ENCODE peak calls at places on chromosomes 2 and 18, in five cellular contexts. U, A, T, Y and I are unnamed samples.

GRCh38 chr2:230575640-230576324 is 136.9 kb upstream of the CAB39 start:
- DNase-seq in U (peak), A (no peak), T (no peak), Y (no peak), I (no peak)

GRCh38 chr2:45267062-45267702 is 257.9 kb upstream of the SIX2 start:
- DNase-seq in U (no peak), A (no peak), T (no peak), Y (no peak), I (no peak)

GRCh38 chr18:6370410-6370809 is 44.3 kb downstream of the L3MBTL4 start:
- DNase-seq in U (no peak), A (no peak), T (no peak), Y (no peak), I (no peak)

GRCh38 chr2:138600732-138601437 is 99.3 kb downstream of the SPOPL start:
- DNase-seq in U (no peak), A (no peak), T (no peak), Y (no peak), I (no peak)

GRCh38 chr2:24881623-24882022 is 38.4 kb downstream of the ADCY3 start:
- DNase-seq in U (no peak), A (no peak), T (no peak), Y (no peak), I (no peak)

GRCh38 chr2:37570773-37571570 is 100.5 kb downstream of the CDC42EP3 start:
- DNase-seq in U (no peak), A (no peak), T (peak), Y (no peak), I (peak)

GRCh38 chr2:205130111-205130829 is 552.0 kb upstream of the NRP2 start:
- DNase-seq in U (no peak), A (no peak), T (no peak), Y (no peak), I (no peak)

GRCh38 chr2:96251721-96252292 is 14.0 kb downstream of the TMEM127 start:
- DNase-seq in U (no peak), A (peak), T (peak), Y (no peak), I (peak)

GRCh38 chr2:156037472-156037871 is 295.0 kb downstream of the NR4A2 start:
- DNase-seq in U (no peak), A (no peak), T (no peak), Y (no peak), I (no peak)

GRCh38 chr2:27724905-27725693 is 46.4 kb upstream of the MRPL33 start:
- DNase-seq in U (no peak), A (no peak), T (no peak), Y (no peak), I (peak)

GRCh38 chr2:149765636-149766035 is 178.1 kb upstream of the MMADHC start:
- DNase-seq in U (no peak), A (no peak), T (no peak), Y (no peak), I (no peak)

GRCh38 chr2:174142290-174142689 is 106.0 kb downstream of the OLA1 start:
- DNase-seq in U (no peak), A (no peak), T (no peak), Y (no peak), I (no peak)

GRCh38 chr2:127569274-127570065 is 34.0 kb downstream of the MYO7B start:
- DNase-seq in U (no peak), A (no peak), T (peak), Y (no peak), I (peak)

GRCh38 chr2:203973676-203974075 is 37.1 kb downstream of the ICOS start:
- DNase-seq in U (no peak), A (no peak), T (no peak), Y (no peak), I (no peak)

GRCh38 chr18:77857926-77858325 is 608.3 kb downstream of the GALR1 start:
- DNase-seq in U (peak), A (no peak), T (no peak), Y (no peak), I (no peak)

GRCh38 chr2:16264931-16265540 is 324.7 kb downstream of the MYCN start:
- DNase-seq in U (no peak), A (no peak), T (no peak), Y (no peak), I (no peak)

GRCh38 chr2:100818003-100818605 is 1.8 kb upstream of the NPAS2 start:
- DNase-seq in U (no peak), A (no peak), T (no peak), Y (no peak), I (peak)

GRCh38 chr2:98704499-98705332 is 26.2 kb downstream of the MGAT4A start:
- DNase-seq in U (no peak), A (no peak), T (no peak), Y (no peak), I (no peak)

GRCh38 chr2:38731090-38731489 is 20.1 kb downstream of the SRSF7 start:
- DNase-seq in U (no peak), A (no peak), T (no peak), Y (no peak), I (no peak)

GRCh38 chr2:238926761-238927611 is 79.1 kb downstream of the TWIST2 start:
- DNase-seq in U (no peak), A (no peak), T (no peak), Y (no peak), I (no peak)

GRCh38 chr2:103289101-103289725 is 527.4 kb downstream of the TMEM182 start:
- DNase-seq in U (no peak), A (no peak), T (no peak), Y (no peak), I (no peak)

GRCh38 chr2:190533968-190534309 is 583 bp downstream of the NEMP2 start:
- DNase-seq in U (no peak), A (no peak), T (no peak), Y (no peak), I (peak)

GRCh38 chr2:237626813-237627451 is 455 bp upstream of the LRRFIP1 start:
- DNase-seq in U (no peak), A (peak), T (no peak), Y (peak), I (no peak)

GRCh38 chr2:96872591-96873349 is 2.9 kb upstream of the SEMA4C start:
- DNase-seq in U (no peak), A (no peak), T (no peak), Y (no peak), I (no peak)

GRCh38 chr2:117972466-117973123 is 41.3 kb downstream of the CCDC93 start:
- DNase-seq in U (no peak), A (no peak), T (no peak), Y (no peak), I (no peak)

GRCh38 chr2:159202568-159203071 is 83.9 kb downstream of the WDSUB1 start:
- DNase-seq in U (no peak), A (peak), T (peak), Y (no peak), I (peak)

GRCh38 chr2:27792759-27793158 is 21.2 kb downstream of the MRPL33 start:
- DNase-seq in U (peak), A (no peak), T (no peak), Y (no peak), I (peak)

GRCh38 chr2:142825861-142826260 is 51.6 kb upstream of the KYNU start:
- DNase-seq in U (peak), A (no peak), T (no peak), Y (no peak), I (peak)

GRCh38 chr18:56900195-56901094 is 246.4 kb upstream of the BOD1L2 start:
- DNase-seq in U (no peak), A (no peak), T (no peak), Y (no peak), I (no peak)

GRCh38 chr2:28895189-28895893 is 874 bp downstream of the WDR43 start:
- DNase-seq in U (peak), A (peak), T (peak), Y (no peak), I (no peak)

GRCh38 chr2:233928594-233929351 is 11.6 kb downstream of the TRPM8 start:
- DNase-seq in U (peak), A (no peak), T (no peak), Y (no peak), I (peak)

GRCh38 chr2:11775384-11775783 is 29.0 kb downstream of the LPIN1 start:
- DNase-seq in U (peak), A (no peak), T (no peak), Y (no peak), I (peak)

GRCh38 chr2:186460465-186460864 is 25.6 kb upstream of the ZC3H15 start:
- DNase-seq in U (peak), A (no peak), T (no peak), Y (no peak), I (peak)

GRCh38 chr18:75210274-75211001 is at the start of gene TSHZ1:
- DNase-seq in U (peak), A (peak), T (no peak), Y (peak), I (peak)

GRCh38 chr18:73615506-73615905 is 532.1 kb downstream of the FBXO15 start:
- DNase-seq in U (no peak), A (no peak), T (no peak), Y (no peak), I (no peak)

GRCh38 chr2:17643031-17643615 is 102.6 kb downstream of the VSNL1 start:
- DNase-seq in U (peak), A (peak), T (peak), Y (no peak), I (peak)

GRCh38 chr2:97911210-97911921 is 84.4 kb downstream of the TMEM131 start:
- DNase-seq in U (no peak), A (no peak), T (no peak), Y (no peak), I (peak)

GRCh38 chr2:176103634-176104337 is 3.3 kb upstream of the HOXD11 start:
- DNase-seq in U (peak), A (no peak), T (peak), Y (no peak), I (no peak)

GRCh38 chr2:83536489-83537020 is 922.5 kb downstream of the SUCLG1 start:
- DNase-seq in U (no peak), A (no peak), T (no peak), Y (no peak), I (no peak)

DNA sequence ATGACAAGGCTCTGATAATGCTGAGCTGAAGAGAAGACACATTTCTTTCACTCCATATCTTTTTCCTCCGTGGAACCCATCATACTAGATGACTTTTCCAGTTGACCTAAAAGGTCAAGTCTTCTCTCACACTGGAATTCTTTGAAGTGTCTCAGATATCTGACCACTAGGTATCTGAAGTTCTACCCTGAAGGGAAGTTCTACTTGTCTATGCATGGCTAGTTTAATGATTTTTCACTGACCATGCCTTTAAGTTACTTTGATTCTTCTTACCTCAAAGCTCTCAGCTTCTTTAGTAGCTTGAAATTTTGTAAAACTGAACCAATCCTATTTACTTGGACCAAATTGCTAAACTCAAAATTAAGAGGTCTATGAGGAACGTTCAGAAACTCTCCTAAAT is 20.7 kb upstream of the HK2 start:
- DNase-seq in U (no peak), A (no peak), T (no peak), Y (no peak), I (no peak)
- H3K4me3 ChIP-seq in U (no peak), A (no peak), T (no peak), Y (no peak), I (no peak)

GRCh38 chr2:70400539-70400938 is 98.7 kb upstream of the FAM136A start:
- DNase-seq in U (no peak), A (no peak), T (no peak), Y (no peak), I (no peak)

GRCh38 chr2:70399046-70399445 is 97.2 kb upstream of the FAM136A start:
- DNase-seq in U (no peak), A (no peak), T (no peak), Y (no peak), I (no peak)

GRCh38 chr2:70403267-70404053 is 101.6 kb upstream of the FAM136A start:
- DNase-seq in U (peak), A (no peak), T (no peak), Y (no peak), I (no peak)
- H3K4me3 ChIP-seq in U (no peak), A (no peak), T (no peak), Y (no peak), I (no peak)

DNA sequence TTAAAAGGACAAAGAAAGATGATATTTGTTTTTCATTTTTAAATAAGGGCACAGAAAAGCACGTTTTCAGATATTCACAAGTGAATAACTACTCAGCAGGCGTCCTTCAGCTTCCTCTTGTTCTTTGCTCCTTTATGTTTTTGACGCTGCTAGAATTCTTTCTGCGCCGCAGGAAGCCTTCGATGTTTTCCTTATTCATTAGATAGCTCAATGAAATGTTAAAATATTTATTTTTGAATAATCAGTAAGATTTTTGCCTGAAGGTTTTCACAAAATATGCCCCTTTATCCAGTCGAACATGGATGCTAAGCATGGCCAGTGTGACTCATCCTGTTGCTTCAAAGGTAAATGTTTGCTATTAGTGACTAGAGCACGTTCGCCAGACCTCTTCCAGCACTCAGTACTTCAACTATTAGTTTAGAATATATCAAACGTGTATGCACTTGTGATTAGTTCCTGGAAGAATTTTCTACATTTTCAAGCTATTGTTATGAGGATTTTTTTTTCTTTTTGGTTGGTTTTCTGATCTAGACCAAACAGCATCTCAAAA is 7.6 kb upstream of the MEIS1 start:
- DNase-seq in U (no peak), A (no peak), T (no peak), Y (no peak), I (no peak)
- H3K4me3 ChIP-seq in U (peak), A (no peak), T (no peak), Y (no peak), I (no peak)

GRCh38 chr2:167941604-167942003 is 305.8 kb downstream of the STK39 start:
- DNase-seq in U (no peak), A (no peak), T (no peak), Y (no peak), I (no peak)

GRCh38 chr2:167944825-167945659 is 302.4 kb downstream of the STK39 start:
- DNase-seq in U (no peak), A (no peak), T (no peak), Y (no peak), I (no peak)

GRCh38 chr2:167943877-167944276 is 303.5 kb downstream of the STK39 start:
- DNase-seq in U (peak), A (no peak), T (no peak), Y (no peak), I (peak)

GRCh38 chr2:167942495-167943081 is 304.8 kb downstream of the STK39 start:
- DNase-seq in U (no peak), A (no peak), T (no peak), Y (no peak), I (no peak)

GRCh38 chr2:167943368-167943767 is 304.0 kb downstream of the STK39 start:
- DNase-seq in U (no peak), A (no peak), T (no peak), Y (no peak), I (no peak)
- H3K4me3 ChIP-seq in U (no peak), A (no peak), T (no peak), Y (no peak), I (no peak)

DNA sequence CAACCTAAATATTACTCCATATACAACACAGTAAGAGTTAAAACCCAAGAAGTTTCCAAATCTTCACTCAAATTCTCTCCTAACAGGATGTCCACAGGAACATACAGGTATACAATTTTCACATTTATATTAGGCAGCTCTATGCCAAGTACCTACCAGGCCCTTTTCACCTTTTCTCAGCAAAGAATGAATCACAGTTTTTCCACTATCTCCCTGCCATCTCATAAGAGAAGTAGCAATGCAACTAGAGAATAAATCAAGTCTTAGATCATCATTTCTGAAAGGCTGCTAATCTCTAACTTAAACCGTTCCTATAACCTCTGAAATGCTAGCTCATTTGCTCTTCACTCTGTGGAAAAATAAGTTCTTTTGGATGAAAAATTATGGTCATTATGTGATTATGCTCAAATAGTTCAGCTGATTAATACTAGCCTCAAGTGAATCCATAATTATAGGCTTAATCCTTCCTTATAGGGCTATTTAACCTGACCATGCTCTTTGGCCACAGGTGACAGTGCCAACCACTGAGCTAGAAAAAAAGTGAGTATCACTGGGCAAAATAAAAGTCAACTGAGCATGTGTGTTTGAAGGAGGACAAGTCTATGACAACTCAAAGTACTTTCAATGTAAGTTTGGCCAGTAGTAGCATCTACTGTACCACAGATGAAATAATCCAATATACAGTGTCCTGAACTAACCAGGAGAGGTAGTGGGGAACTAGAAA is 79.7 kb downstream of the COBLL1 start:
- DNase-seq in U (no peak), A (no peak), T (no peak), Y (no peak), I (no peak)
- H3K4me3 ChIP-seq in U (no peak), A (no peak), T (no peak), Y (no peak), I (no peak)